ENCODE peak calls at places on chromosomes 2 and 18, in eight cellular contexts. One of them, this sample, is unnamed.

GRCh38 chr2:157831573-157832315 is 44.4 kb downstream of the ACVR1 start:
- DNase-seq in left ventricle myocardium superior: no peak
- DNase-seq in NCI-H1694 treated with DMSO at 0.1 percent for 48 hours: no peak
- DNase-seq in stimulated activated effector memory CD8-positive, alpha-beta T cell treated with anti-CD3 and anti-CD28 coated beads, Interleukin-12 subunit alpha, Interleukin-12 subunit beta, amount 100 ng/mL, for 72 hours: no peak
- DNase-seq in mesendoderm: no peak
- DNase-seq in astrocyte of the hippocampus: peak; percentile 53
- DNase-seq in dorsolateral prefrontal cortex: no peak
- DNase-seq in activated naive CD8-positive, alpha-beta T cell treated with anti-CD3 and anti-CD28 coated beads, Interleukin-2, amount 10 ng/mL, durations not matched to agents 7 days and 5 days: no peak
- DNase-seq in this sample: no peak

GRCh38 chr2:12702661-12703121 is 14.0 kb upstream of the TRIB2 start:
- DNase-seq in activated naive CD8-positive, alpha-beta T cell treated with anti-CD3 and anti-CD28 coated beads, Interleukin-2, amount 10 ng/mL, durations not matched to agents 7 days and 5 days: no peak
- DNase-seq in stimulated activated effector memory CD8-positive, alpha-beta T cell treated with anti-CD3 and anti-CD28 coated beads, Interleukin-12 subunit alpha, Interleukin-12 subunit beta, amount 100 ng/mL, for 72 hours: no peak
- DNase-seq in NCI-H1694 treated with DMSO at 0.1 percent for 48 hours: no peak
- DNase-seq in astrocyte of the hippocampus: peak; percentile 69
- DNase-seq in left ventricle myocardium superior: no peak
- DNase-seq in dorsolateral prefrontal cortex: no peak
- DNase-seq in mesendoderm: peak; percentile 52
- DNase-seq in this sample: no peak

GRCh38 chr18:48525671-48526070 is 13.2 kb upstream of the CTIF start:
- DNase-seq in dorsolateral prefrontal cortex: no peak
- DNase-seq in stimulated activated effector memory CD8-positive, alpha-beta T cell treated with anti-CD3 and anti-CD28 coated beads, Interleukin-12 subunit alpha, Interleukin-12 subunit beta, amount 100 ng/mL, for 72 hours: no peak
- DNase-seq in left ventricle myocardium superior: no peak
- DNase-seq in NCI-H1694 treated with DMSO at 0.1 percent for 48 hours: no peak
- DNase-seq in activated naive CD8-positive, alpha-beta T cell treated with anti-CD3 and anti-CD28 coated beads, Interleukin-2, amount 10 ng/mL, durations not matched to agents 7 days and 5 days: no peak
- DNase-seq in astrocyte of the hippocampus: no peak
- DNase-seq in mesendoderm: no peak
- DNase-seq in this sample: no peak

GRCh38 chr2:59151805-59152204 is 910.7 kb upstream of the FANCL start:
- DNase-seq in NCI-H1694 treated with DMSO at 0.1 percent for 48 hours: no peak
- DNase-seq in astrocyte of the hippocampus: no peak
- DNase-seq in dorsolateral prefrontal cortex: no peak
- DNase-seq in activated naive CD8-positive, alpha-beta T cell treated with anti-CD3 and anti-CD28 coated beads, Interleukin-2, amount 10 ng/mL, durations not matched to agents 7 days and 5 days: no peak
- DNase-seq in left ventricle myocardium superior: no peak
- DNase-seq in mesendoderm: no peak
- DNase-seq in stimulated activated effector memory CD8-positive, alpha-beta T cell treated with anti-CD3 and anti-CD28 coated beads, Interleukin-12 subunit alpha, Interleukin-12 subunit beta, amount 100 ng/mL, for 72 hours: no peak
- DNase-seq in this sample: no peak

GRCh38 chr18:55422456-55423185 is 165.4 kb downstream of the TCF4 start:
- DNase-seq in dorsolateral prefrontal cortex: no peak
- DNase-seq in stimulated activated effector memory CD8-positive, alpha-beta T cell treated with anti-CD3 and anti-CD28 coated beads, Interleukin-12 subunit alpha, Interleukin-12 subunit beta, amount 100 ng/mL, for 72 hours: no peak
- DNase-seq in NCI-H1694 treated with DMSO at 0.1 percent for 48 hours: peak; percentile 91
- DNase-seq in mesendoderm: no peak
- DNase-seq in astrocyte of the hippocampus: peak; percentile 68
- DNase-seq in left ventricle myocardium superior: peak; percentile 41
- DNase-seq in activated naive CD8-positive, alpha-beta T cell treated with anti-CD3 and anti-CD28 coated beads, Interleukin-2, amount 10 ng/mL, durations not matched to agents 7 days and 5 days: no peak
- DNase-seq in this sample: no peak

GRCh38 chr18:36786686-36787085 is 42.1 kb downstream of the TPGS2 start:
- DNase-seq in dorsolateral prefrontal cortex: no peak
- DNase-seq in left ventricle myocardium superior: peak; percentile 81
- DNase-seq in astrocyte of the hippocampus: peak; percentile 93
- DNase-seq in mesendoderm: peak; percentile 37
- DNase-seq in activated naive CD8-positive, alpha-beta T cell treated with anti-CD3 and anti-CD28 coated beads, Interleukin-2, amount 10 ng/mL, durations not matched to agents 7 days and 5 days: no peak
- DNase-seq in stimulated activated effector memory CD8-positive, alpha-beta T cell treated with anti-CD3 and anti-CD28 coated beads, Interleukin-12 subunit alpha, Interleukin-12 subunit beta, amount 100 ng/mL, for 72 hours: no peak
- DNase-seq in NCI-H1694 treated with DMSO at 0.1 percent for 48 hours: no peak
- DNase-seq in this sample: no peak

GRCh38 chr2:168138369-168138768 is 109.0 kb downstream of the STK39 start:
- DNase-seq in NCI-H1694 treated with DMSO at 0.1 percent for 48 hours: no peak
- DNase-seq in dorsolateral prefrontal cortex: no peak
- DNase-seq in stimulated activated effector memory CD8-positive, alpha-beta T cell treated with anti-CD3 and anti-CD28 coated beads, Interleukin-12 subunit alpha, Interleukin-12 subunit beta, amount 100 ng/mL, for 72 hours: no peak
- DNase-seq in mesendoderm: no peak
- DNase-seq in left ventricle myocardium superior: peak; percentile 54
- DNase-seq in astrocyte of the hippocampus: peak; percentile 58
- DNase-seq in activated naive CD8-positive, alpha-beta T cell treated with anti-CD3 and anti-CD28 coated beads, Interleukin-2, amount 10 ng/mL, durations not matched to agents 7 days and 5 days: no peak
- DNase-seq in this sample: no peak

GRCh38 chr2:190836767-190837166 is 43.9 kb upstream of the GLS start:
- DNase-seq in dorsolateral prefrontal cortex: no peak
- DNase-seq in activated naive CD8-positive, alpha-beta T cell treated with anti-CD3 and anti-CD28 coated beads, Interleukin-2, amount 10 ng/mL, durations not matched to agents 7 days and 5 days: no peak
- DNase-seq in left ventricle myocardium superior: no peak
- DNase-seq in astrocyte of the hippocampus: no peak
- DNase-seq in mesendoderm: no peak
- DNase-seq in NCI-H1694 treated with DMSO at 0.1 percent for 48 hours: no peak
- DNase-seq in stimulated activated effector memory CD8-positive, alpha-beta T cell treated with anti-CD3 and anti-CD28 coated beads, Interleukin-12 subunit alpha, Interleukin-12 subunit beta, amount 100 ng/mL, for 72 hours: no peak
- DNase-seq in this sample: no peak

GRCh38 chr2:108607706-108608301 is 73.5 kb downstream of the LIMS1 start:
- DNase-seq in astrocyte of the hippocampus: peak; percentile 74
- DNase-seq in dorsolateral prefrontal cortex: peak; percentile 69
- DNase-seq in stimulated activated effector memory CD8-positive, alpha-beta T cell treated with anti-CD3 and anti-CD28 coated beads, Interleukin-12 subunit alpha, Interleukin-12 subunit beta, amount 100 ng/mL, for 72 hours: no peak
- DNase-seq in NCI-H1694 treated with DMSO at 0.1 percent for 48 hours: peak; percentile 80
- DNase-seq in mesendoderm: peak; percentile 69
- DNase-seq in activated naive CD8-positive, alpha-beta T cell treated with anti-CD3 and anti-CD28 coated beads, Interleukin-2, amount 10 ng/mL, durations not matched to agents 7 days and 5 days: no peak
- DNase-seq in left ventricle myocardium superior: peak; percentile 62
- DNase-seq in this sample: peak; percentile 46

GRCh38 chr2:118530976-118531375 is 316.5 kb downstream of the EN1 start:
- DNase-seq in left ventricle myocardium superior: no peak
- DNase-seq in dorsolateral prefrontal cortex: no peak
- DNase-seq in stimulated activated effector memory CD8-positive, alpha-beta T cell treated with anti-CD3 and anti-CD28 coated beads, Interleukin-12 subunit alpha, Interleukin-12 subunit beta, amount 100 ng/mL, for 72 hours: no peak
- DNase-seq in mesendoderm: peak; percentile 7
- DNase-seq in activated naive CD8-positive, alpha-beta T cell treated with anti-CD3 and anti-CD28 coated beads, Interleukin-2, amount 10 ng/mL, durations not matched to agents 7 days and 5 days: no peak
- DNase-seq in NCI-H1694 treated with DMSO at 0.1 percent for 48 hours: no peak
- DNase-seq in astrocyte of the hippocampus: peak; percentile 50
- DNase-seq in this sample: no peak

GRCh38 chr18:23226930-23227728 is 91.8 kb downstream of the CABLES1 start:
- DNase-seq in astrocyte of the hippocampus: peak; percentile 87
- DNase-seq in activated naive CD8-positive, alpha-beta T cell treated with anti-CD3 and anti-CD28 coated beads, Interleukin-2, amount 10 ng/mL, durations not matched to agents 7 days and 5 days: no peak
- DNase-seq in NCI-H1694 treated with DMSO at 0.1 percent for 48 hours: no peak
- DNase-seq in stimulated activated effector memory CD8-positive, alpha-beta T cell treated with anti-CD3 and anti-CD28 coated beads, Interleukin-12 subunit alpha, Interleukin-12 subunit beta, amount 100 ng/mL, for 72 hours: no peak
- DNase-seq in mesendoderm: no peak
- DNase-seq in dorsolateral prefrontal cortex: no peak
- DNase-seq in left ventricle myocardium superior: peak; percentile 69
- DNase-seq in this sample: no peak

GRCh38 chr2:72137498-72138010 is 10.1 kb downstream of the CYP26B1 start:
- DNase-seq in dorsolateral prefrontal cortex: peak; percentile 63
- DNase-seq in mesendoderm: peak; percentile 65
- DNase-seq in left ventricle myocardium superior: peak; percentile 80
- DNase-seq in stimulated activated effector memory CD8-positive, alpha-beta T cell treated with anti-CD3 and anti-CD28 coated beads, Interleukin-12 subunit alpha, Interleukin-12 subunit beta, amount 100 ng/mL, for 72 hours: peak; percentile 87
- DNase-seq in activated naive CD8-positive, alpha-beta T cell treated with anti-CD3 and anti-CD28 coated beads, Interleukin-2, amount 10 ng/mL, durations not matched to agents 7 days and 5 days: peak; percentile 78
- DNase-seq in NCI-H1694 treated with DMSO at 0.1 percent for 48 hours: no peak
- DNase-seq in astrocyte of the hippocampus: peak; percentile 69
- DNase-seq in this sample: peak; percentile 96

GRCh38 chr2:62939735-62940491 is 110.7 kb upstream of the OTX1 start:
- DNase-seq in astrocyte of the hippocampus: peak; percentile 82
- DNase-seq in NCI-H1694 treated with DMSO at 0.1 percent for 48 hours: no peak
- DNase-seq in dorsolateral prefrontal cortex: no peak
- DNase-seq in stimulated activated effector memory CD8-positive, alpha-beta T cell treated with anti-CD3 and anti-CD28 coated beads, Interleukin-12 subunit alpha, Interleukin-12 subunit beta, amount 100 ng/mL, for 72 hours: no peak
- DNase-seq in mesendoderm: no peak
- DNase-seq in activated naive CD8-positive, alpha-beta T cell treated with anti-CD3 and anti-CD28 coated beads, Interleukin-2, amount 10 ng/mL, durations not matched to agents 7 days and 5 days: no peak
- DNase-seq in left ventricle myocardium superior: no peak
- DNase-seq in this sample: no peak

GRCh38 chr2:60313470-60314172 is 239.8 kb downstream of the BCL11A start:
- DNase-seq in astrocyte of the hippocampus: no peak
- DNase-seq in NCI-H1694 treated with DMSO at 0.1 percent for 48 hours: no peak
- DNase-seq in mesendoderm: no peak
- DNase-seq in left ventricle myocardium superior: no peak
- DNase-seq in stimulated activated effector memory CD8-positive, alpha-beta T cell treated with anti-CD3 and anti-CD28 coated beads, Interleukin-12 subunit alpha, Interleukin-12 subunit beta, amount 100 ng/mL, for 72 hours: no peak
- DNase-seq in activated naive CD8-positive, alpha-beta T cell treated with anti-CD3 and anti-CD28 coated beads, Interleukin-2, amount 10 ng/mL, durations not matched to agents 7 days and 5 days: no peak
- DNase-seq in dorsolateral prefrontal cortex: no peak
- DNase-seq in this sample: no peak

GRCh38 chr2:238684362-238685326 is 163.2 kb upstream of the TWIST2 start:
- DNase-seq in left ventricle myocardium superior: peak; percentile 25
- DNase-seq in NCI-H1694 treated with DMSO at 0.1 percent for 48 hours: no peak
- DNase-seq in mesendoderm: no peak
- DNase-seq in activated naive CD8-positive, alpha-beta T cell treated with anti-CD3 and anti-CD28 coated beads, Interleukin-2, amount 10 ng/mL, durations not matched to agents 7 days and 5 days: no peak
- DNase-seq in dorsolateral prefrontal cortex: no peak
- DNase-seq in astrocyte of the hippocampus: peak; percentile 86
- DNase-seq in stimulated activated effector memory CD8-positive, alpha-beta T cell treated with anti-CD3 and anti-CD28 coated beads, Interleukin-12 subunit alpha, Interleukin-12 subunit beta, amount 100 ng/mL, for 72 hours: no peak
- DNase-seq in this sample: no peak

GRCh38 chr2:226775032-226775509 is 24.5 kb downstream of the IRS1 start:
- DNase-seq in left ventricle myocardium superior: no peak
- DNase-seq in activated naive CD8-positive, alpha-beta T cell treated with anti-CD3 and anti-CD28 coated beads, Interleukin-2, amount 10 ng/mL, durations not matched to agents 7 days and 5 days: no peak
- DNase-seq in dorsolateral prefrontal cortex: no peak
- DNase-seq in stimulated activated effector memory CD8-positive, alpha-beta T cell treated with anti-CD3 and anti-CD28 coated beads, Interleukin-12 subunit alpha, Interleukin-12 subunit beta, amount 100 ng/mL, for 72 hours: no peak
- DNase-seq in astrocyte of the hippocampus: no peak
- DNase-seq in mesendoderm: no peak
- DNase-seq in NCI-H1694 treated with DMSO at 0.1 percent for 48 hours: no peak
- DNase-seq in this sample: no peak

GRCh38 chr18:63178526-63178880 is 141.1 kb downstream of the BCL2 start:
- DNase-seq in astrocyte of the hippocampus: no peak
- DNase-seq in stimulated activated effector memory CD8-positive, alpha-beta T cell treated with anti-CD3 and anti-CD28 coated beads, Interleukin-12 subunit alpha, Interleukin-12 subunit beta, amount 100 ng/mL, for 72 hours: no peak
- DNase-seq in mesendoderm: no peak
- DNase-seq in left ventricle myocardium superior: peak; percentile 85
- DNase-seq in dorsolateral prefrontal cortex: no peak
- DNase-seq in NCI-H1694 treated with DMSO at 0.1 percent for 48 hours: no peak
- DNase-seq in activated naive CD8-positive, alpha-beta T cell treated with anti-CD3 and anti-CD28 coated beads, Interleukin-2, amount 10 ng/mL, durations not matched to agents 7 days and 5 days: no peak
- DNase-seq in this sample: peak; percentile 39

GRCh38 chr18:5510109-5510846 is 33.5 kb downstream of the EPB41L3 start:
- DNase-seq in activated naive CD8-positive, alpha-beta T cell treated with anti-CD3 and anti-CD28 coated beads, Interleukin-2, amount 10 ng/mL, durations not matched to agents 7 days and 5 days: no peak
- DNase-seq in NCI-H1694 treated with DMSO at 0.1 percent for 48 hours: no peak
- DNase-seq in mesendoderm: no peak
- DNase-seq in dorsolateral prefrontal cortex: no peak
- DNase-seq in left ventricle myocardium superior: no peak
- DNase-seq in stimulated activated effector memory CD8-positive, alpha-beta T cell treated with anti-CD3 and anti-CD28 coated beads, Interleukin-12 subunit alpha, Interleukin-12 subunit beta, amount 100 ng/mL, for 72 hours: no peak
- DNase-seq in astrocyte of the hippocampus: peak; percentile 33
- DNase-seq in this sample: no peak

GRCh38 chr2:120231974-120232635 is 8.9 kb upstream of the TMEM185B start:
- DNase-seq in dorsolateral prefrontal cortex: no peak
- DNase-seq in mesendoderm: no peak
- DNase-seq in stimulated activated effector memory CD8-positive, alpha-beta T cell treated with anti-CD3 and anti-CD28 coated beads, Interleukin-12 subunit alpha, Interleukin-12 subunit beta, amount 100 ng/mL, for 72 hours: peak; percentile 88
- DNase-seq in NCI-H1694 treated with DMSO at 0.1 percent for 48 hours: no peak
- DNase-seq in left ventricle myocardium superior: no peak
- DNase-seq in activated naive CD8-positive, alpha-beta T cell treated with anti-CD3 and anti-CD28 coated beads, Interleukin-2, amount 10 ng/mL, durations not matched to agents 7 days and 5 days: peak; percentile 72
- DNase-seq in astrocyte of the hippocampus: no peak
- DNase-seq in this sample: no peak

This sample was measured in H7.